ENCODE peak calls at places on chromosomes 2 and 18, in four cellular contexts. J is transverse colon; Y is CD8-positive, alpha-beta T cell; D is left lung. K is an unnamed sample. For H3K27me3, the result is how much of the 10 kb centered on the place peaks cover.

GRCh38 chr18:316391-316790 is 48.5 kb upstream of the THOC1 start:
- DNase-seq in D (no peak), Y (no peak), J (no peak), K (no peak)

GRCh38 chr2:126399001-126399400 is 257.0 kb upstream of the GYPC start:
- DNase-seq in J (no peak), D (no peak), Y (no peak), K (no peak)

GRCh38 chr2:166361351-166362153 is 14.2 kb downstream of the SCN9A start:
- DNase-seq in J (no peak), D (no peak), Y (no peak), K (no peak)

GRCh38 chr2:195543063-195543462 is 114.0 kb upstream of the SLC39A10 start:
- DNase-seq in D (no peak), J (no peak), Y (no peak), K (no peak)

GRCh38 chr2:46200100-46200690 is 97.0 kb upstream of the EPAS1 start:
- DNase-seq in J (no peak), D (no peak), Y (no peak), K (no peak)

GRCh38 chr2:105796131-105796638 is 51.5 kb downstream of the NCK2 start:
- DNase-seq in J (no peak), D (no peak), Y (no peak), K (no peak)

GRCh38 chr18:32326450-32327309 is 136.8 kb downstream of the MEP1B start:
- DNase-seq in J (no peak), D (no peak), Y (no peak), K (no peak)

GRCh38 chr2:189337648-189338047 is 103.6 kb upstream of the WDR75 start:
- DNase-seq in J (no peak), D (no peak), Y (no peak), K (no peak)

GRCh38 chr18:48059363-48060109 is 129.1 kb upstream of the SMAD2 start:
- DNase-seq in D (no peak), Y (no peak), J (no peak), K (no peak)

GRCh38 chr18:56899660-56900059 is 247.2 kb upstream of the BOD1L2 start:
- DNase-seq in D (no peak), Y (no peak), J (no peak), K (no peak)

GRCh38 chr2:64838817-64839216 is 150.4 kb upstream of the SLC1A4 start:
- DNase-seq in J (peak), Y (no peak), D (peak), K (peak)

GRCh38 chr2:159875083-159875482 is 77.1 kb upstream of the CD302 start:
- DNase-seq in J (no peak), Y (no peak), D (no peak), K (no peak)

GRCh38 chr2:9106338-9107167 is 100.1 kb upstream of the ASAP2 start:
- DNase-seq in D (no peak), J (no peak), Y (no peak), K (no peak)

GRCh38 chr18:676747-677544 is 19.5 kb downstream of the TYMS start:
- DNase-seq in Y (no peak), D (no peak), J (no peak), K (no peak)

GRCh38 chr2:188291617-188292445 is at the start of gene GULP1:
- DNase-seq in D (peak), J (peak), Y (no peak), K (peak)

GRCh38 chr2:128405981-128406601 is 87.4 kb upstream of the HS6ST1 start:
- DNase-seq in D (no peak), Y (no peak), J (peak), K (no peak)

GRCh38 chr2:149885468-149885867 is 297.9 kb upstream of the MMADHC start:
- DNase-seq in J (no peak), Y (no peak), D (no peak), K (no peak)

GRCh38 chr18:58004317-58004716 is 39.7 kb upstream of the NEDD4L start:
- DNase-seq in J (no peak), D (no peak), Y (no peak), K (no peak)

GRCh38 chr2:183898641-183899040 is 699.7 kb upstream of the ZNF804A start:
- DNase-seq in D (no peak), Y (no peak), J (no peak), K (no peak)

GRCh38 chr18:11752116-11752911 is 63.2 kb downstream of the GNAL start:
- DNase-seq in J (no peak), D (no peak), Y (no peak), K (no peak)

GRCh38 chr2:144501118-144501517 is 18.8 kb downstream of the ZEB2 start:
- DNase-seq in Y (no peak), D (no peak), J (no peak), K (no peak)

GRCh38 chr2:133718688-133719201 is 150.5 kb upstream of the NCKAP5 start:
- DNase-seq in Y (no peak), D (no peak), J (no peak), K (no peak)

GRCh38 chr2:82998770-82999169 is 1460.3 kb downstream of the SUCLG1 start:
- DNase-seq in Y (no peak), J (no peak), D (no peak), K (no peak)

GRCh38 chr2:71865391-71865965 is 282.2 kb downstream of the CYP26B1 start:
- DNase-seq in J (no peak), Y (no peak), D (no peak), K (no peak)

GRCh38 chr18:13159579-13159978 is 59.0 kb upstream of the LDLRAD4 start:
- DNase-seq in D (no peak), Y (peak), J (no peak), K (no peak)

GRCh38 chr18:76467371-76468190 is 27.5 kb downstream of the ZNF516 start:
- DNase-seq in D (peak), Y (no peak), J (no peak), K (no peak)

GRCh38 chr2:11465485-11466306 is at the start of gene E2F6:
- DNase-seq in J (peak), Y (peak), D (peak), K (peak)
- TF ChIP-seq CTCF in J (no peak), Y (no peak), D (no peak), K (no peak)

GRCh38 chr2:60505240-60505639 is 48.2 kb downstream of the BCL11A start:
- DNase-seq in J (no peak), D (no peak), Y (no peak), K (no peak)
- H3K27me3 ChIP-seq in J (under half), D (under half), Y (under half), K (under half)

GRCh38 chr2:241309684-241310117 is 5.8 kb downstream of the HDLBP start:
- DNase-seq in J (peak), D (no peak), Y (peak), K (no peak)
- H3K4me3 ChIP-seq in J (no peak), D (no peak), Y (no peak), K (no peak)

DNA sequence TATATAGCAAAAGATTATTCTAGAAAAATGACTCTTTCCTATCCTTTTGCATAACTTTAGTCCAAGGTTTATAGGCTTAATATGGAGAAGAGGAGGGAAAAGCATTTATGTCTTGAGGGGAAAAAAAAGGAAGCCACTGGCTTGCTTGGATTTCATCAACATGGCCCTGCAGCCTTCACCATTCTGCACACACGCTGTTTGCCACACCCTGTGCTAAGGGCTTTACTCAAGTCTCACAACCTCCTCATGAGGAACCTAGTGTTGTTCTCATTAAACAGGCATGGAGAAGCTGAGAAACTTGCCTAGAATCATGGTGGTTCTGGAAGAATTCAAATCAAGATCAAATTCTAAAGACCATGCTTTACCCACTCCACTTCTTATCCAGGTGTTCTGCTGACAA is 117.3 kb upstream of the TTC39C start:
- DNase-seq in J (no peak), Y (no peak), D (no peak), K (no peak)
- TF ChIP-seq CTCF in J (no peak), Y (no peak), D (no peak), K (no peak)